ENCODE peak calls at places on chromosomes 2 and 18, in seven cellular contexts. V is activated CD8-positive, alpha-beta memory T cell treated with anti-CD3 and anti-CD28 coated beads for 1 hour; F is iPS-NIHi11; X is stimulated activated CD4-positive, alpha-beta T cell treated with anti-CD3 and anti-CD28 coated beads, Interleukin-4, amount 100 ng/mL, for 48 hours; E is activated CD4-positive, alpha-beta T cell treated with anti-CD3 and anti-CD28 coated beads, Interleukin-2, amount 50 U/mL, for 1 hour; L is NCI-H774; T is dermis blood vessel endothelial cell. Q is an unnamed sample.

GRCh38 chr2:238138331-238139102 is at the start of gene KLHL30:
- DNase-seq in X (no peak), L (no peak), V (no peak), F (no peak), E (no peak), T (no peak), Q (no peak)

GRCh38 chr18:55539240-55539639 is 48.8 kb downstream of the TCF4 start:
- DNase-seq in F (no peak), L (no peak), V (no peak), E (no peak), T (no peak), X (no peak), Q (no peak)

GRCh38 chr18:48996901-48997463 is 46.2 kb upstream of the SMAD7 start:
- DNase-seq in F (no peak), L (no peak), T (peak), X (no peak), V (no peak), E (peak), Q (peak)

GRCh38 chr2:134208825-134209224 is 45.0 kb upstream of the MGAT5 start:
- DNase-seq in E (no peak), V (no peak), X (no peak), L (no peak), T (no peak), F (no peak), Q (peak)

GRCh38 chr2:10983711-10984110 is 72.0 kb downstream of the KCNF1 start:
- DNase-seq in L (no peak), V (no peak), E (no peak), T (no peak), F (no peak), X (no peak), Q (no peak)

GRCh38 chr2:235149736-235150135 is 197.9 kb downstream of the SH3BP4 start:
- DNase-seq in F (no peak), T (no peak), L (no peak), X (no peak), E (no peak), V (no peak), Q (no peak)

GRCh38 chr2:227788556-227788955 is 25.1 kb upstream of the CCL20 start:
- DNase-seq in V (no peak), X (no peak), E (no peak), T (peak), L (no peak), F (no peak), Q (no peak)

GRCh38 chr2:147844691-147845607 is at the start of gene ACVR2A:
- DNase-seq in X (peak), L (peak), T (peak), F (peak), V (no peak), E (peak), Q (peak)

GRCh38 chr2:131105156-131105949 is at the start of gene PLEKHB2:
- DNase-seq in X (peak), L (peak), F (peak), E (peak), T (peak), V (peak), Q (peak)

GRCh38 chr2:186687774-186688173 is 6.1 kb upstream of the FAM171B start:
- DNase-seq in L (no peak), F (no peak), E (no peak), V (no peak), T (peak), X (no peak), Q (no peak)

GRCh38 chr2:24477229-24477628 is 13.8 kb upstream of the NCOA1 start:
- DNase-seq in E (no peak), L (no peak), T (no peak), F (no peak), V (no peak), X (no peak), Q (no peak)

GRCh38 chr2:99862566-99862965 is 279.8 kb downstream of the AFF3 start:
- DNase-seq in V (no peak), E (no peak), L (no peak), X (no peak), F (no peak), T (no peak), Q (no peak)

GRCh38 chr2:238649123-238649522 is 198.8 kb upstream of the TWIST2 start:
- DNase-seq in T (no peak), V (no peak), L (no peak), X (no peak), F (no peak), E (no peak), Q (no peak)

GRCh38 chr2:16393483-16394071 is 272.1 kb downstream of the CYRIA start:
- DNase-seq in V (no peak), L (no peak), X (no peak), E (no peak), F (no peak), T (no peak), Q (no peak)

Q was measured in left kidney.